ENCODE peak calls at places on chromosomes 6 and 20, in four cellular contexts. G is suprapubic skin, R is A549, C is BE2C. Q is an unnamed sample.
A peak's percentile ranks its signal among the peaks of the same experiment; 100 is the strongest.

GRCh38 chr6:10719386-10720228 is 3.3 kb upstream of the TMEM14C start:
- DNase-seq in G (peak; percentile 68), R (no peak), C (peak; percentile 15), Q (no peak)

GRCh38 chr6:16440656-16441212 is 202.3 kb downstream of the GMPR start:
- DNase-seq in G (no peak), R (no peak), C (no peak), Q (no peak)

GRCh38 chr20:33489495-33490022 is 337 bp upstream of the CBFA2T2 start:
- DNase-seq in G (peak; percentile 100), R (peak; percentile 97), C (peak; percentile 99), Q (peak; percentile 98)

GRCh38 chr6:139112561-139112960 is 22.3 kb upstream of the HECA start:
- DNase-seq in G (no peak), R (no peak), C (no peak), Q (no peak)

GRCh38 chr20:47392015-47392720 is 35.7 kb upstream of the ZMYND8 start:
- DNase-seq in G (no peak), R (peak; percentile 99), C (peak; percentile 79), Q (no peak)

GRCh38 chr6:128474481-128474880 is 45.9 kb downstream of the PTPRK start:
- DNase-seq in G (no peak), R (no peak), C (no peak), Q (no peak)

GRCh38 chr6:139886396-139886795 is 511.9 kb upstream of the CITED2 start:
- DNase-seq in G (no peak), R (no peak), C (no peak), Q (no peak)

GRCh38 chr20:7459123-7459522 is 481.1 kb downstream of the HAO1 start:
- DNase-seq in G (no peak), R (no peak), C (no peak), Q (no peak)

GRCh38 chr6:68226460-68226859 is 408.6 kb upstream of the ADGRB3 start:
- DNase-seq in G (no peak), R (no peak), C (no peak), Q (no peak)

GRCh38 chr6:150934380-150934779 is 68.9 kb downstream of the MTHFD1L start:
- DNase-seq in G (no peak), R (peak; percentile 81), C (no peak), Q (no peak)

GRCh38 chr6:20605581-20605980 is 71.3 kb downstream of the CDKAL1 start:
- DNase-seq in G (no peak), R (no peak), C (no peak), Q (no peak)

GRCh38 chr6:20608371-20608770 is 74.1 kb downstream of the CDKAL1 start:
- DNase-seq in G (no peak), R (no peak), C (no peak), Q (no peak)

GRCh38 chr6:20606831-20607230 is 72.6 kb downstream of the CDKAL1 start:
- DNase-seq in G (no peak), R (no peak), C (no peak), Q (no peak)

GRCh38 chr6:20604159-20604558 is 69.9 kb downstream of the CDKAL1 start:
- DNase-seq in G (no peak), R (no peak), C (no peak), Q (no peak)

DNA sequence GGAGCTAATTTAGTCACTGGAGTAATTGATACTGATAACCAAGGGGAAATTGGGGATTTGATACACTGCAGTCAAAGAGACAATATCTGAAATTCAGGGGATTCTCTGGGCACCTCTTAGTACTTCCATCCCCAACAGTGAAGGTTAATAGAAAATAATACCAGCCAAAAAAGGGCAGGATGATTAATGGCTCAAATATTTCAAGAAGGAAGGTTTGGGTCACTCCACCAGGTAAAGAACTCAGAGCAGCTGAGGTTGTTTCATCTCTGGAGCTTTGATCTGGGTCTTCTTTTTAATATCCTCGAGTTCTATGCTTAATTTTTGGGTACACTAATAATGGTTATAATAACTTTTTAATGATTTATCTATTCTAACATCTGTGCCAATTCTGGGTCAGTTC is 70.8 kb downstream of the CDKAL1 start:
- DNase-seq in G (no peak), R (no peak), C (no peak), Q (no peak)
- TF ChIP-seq CTCF in G (no peak), R (no peak), C (no peak), Q (no peak)

GRCh38 chr6:109445382-109445781 is 4.9 kb downstream of the SMPD2 start:
- DNase-seq in G (no peak), R (no peak), C (no peak), Q (peak; percentile 83)

GRCh38 chr6:109441069-109441816 is 719 bp downstream of the SMPD2 start:
- DNase-seq in G (no peak), R (peak; percentile 60), C (peak; percentile 56), Q (no peak)

GRCh38 chr6:109442393-109442924 is 1.9 kb downstream of the SMPD2 start:
- DNase-seq in G (no peak), R (no peak), C (no peak), Q (no peak)

GRCh38 chr6:109443425-109443950 is 3.0 kb downstream of the SMPD2 start:
- DNase-seq in G (no peak), R (no peak), C (no peak), Q (no peak)

DNA sequence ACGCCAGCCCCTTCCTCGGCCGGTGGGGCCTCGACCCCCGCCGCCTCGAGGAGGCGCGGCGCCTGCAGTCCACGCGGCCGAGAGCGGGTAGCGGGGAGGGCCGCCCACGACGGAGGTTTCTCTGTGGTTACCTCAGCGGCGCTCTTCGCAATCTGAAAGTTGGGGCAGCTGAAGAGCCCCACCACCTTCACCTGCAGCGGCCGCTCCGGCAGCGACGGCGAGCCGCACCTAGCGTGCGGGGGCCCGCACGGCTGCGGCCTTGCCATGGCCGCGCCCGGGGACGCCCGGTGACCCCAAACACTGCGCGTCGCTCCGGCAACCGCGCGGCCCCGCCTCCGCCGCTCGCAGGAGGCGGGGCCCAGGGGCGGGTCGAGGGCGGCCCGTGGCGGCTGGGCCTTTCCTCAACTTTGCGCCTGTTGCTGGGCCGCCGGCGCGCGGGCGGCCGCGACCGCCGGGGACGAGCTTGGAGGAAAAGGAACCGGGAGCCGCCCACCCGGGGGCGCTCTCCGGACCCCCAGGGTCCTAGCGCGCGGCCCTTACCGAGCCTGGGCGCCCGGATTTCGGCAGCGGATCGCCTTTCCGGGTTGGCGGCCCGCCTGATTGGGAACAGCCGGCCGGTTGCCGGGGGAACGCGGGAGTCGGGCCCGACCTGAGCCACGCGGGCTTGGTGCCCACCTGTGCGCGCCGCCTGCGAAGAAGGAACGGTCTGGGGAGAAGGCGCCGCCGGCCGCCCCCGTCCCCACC is at the start of the genes PPIL6 and SMPD2:
- DNase-seq in G (peak; percentile 92), R (peak; percentile 83), C (peak; percentile 94), Q (no peak)
- TF ChIP-seq CTCF in G (peak; percentile 28), R (peak; percentile 27), C (peak; percentile 42), Q (no peak)

GRCh38 chr6:52904562-52905279 is 4.8 kb downstream of the GSTA3 start:
- DNase-seq in G (no peak), R (peak; percentile 29), C (no peak), Q (no peak)
- TF ChIP-seq CTCF in G (no peak), R (peak; percentile 18), C (peak; percentile 38), Q (no peak)

DNA sequence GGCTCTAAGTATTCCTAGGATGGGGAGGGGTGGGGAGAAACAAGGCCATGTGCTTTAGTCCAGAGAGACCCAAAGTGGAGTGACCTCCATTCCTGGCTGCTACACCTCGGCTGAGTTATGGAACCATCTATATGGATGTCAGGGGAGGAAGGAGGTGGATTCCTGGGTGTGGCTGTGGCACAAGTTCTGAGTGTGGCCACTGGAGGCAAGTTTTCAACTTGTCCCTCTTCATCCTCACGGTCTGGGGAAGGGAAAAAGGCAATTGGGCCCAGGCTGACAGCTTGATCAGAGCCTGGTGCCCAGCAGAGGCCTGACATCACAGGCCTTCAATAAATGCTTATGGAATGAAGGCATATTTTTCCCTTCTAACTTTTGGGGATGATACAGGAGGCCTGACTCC is 2.0 kb upstream of the ITPR3 start:
- DNase-seq in G (no peak), R (no peak), C (no peak), Q (no peak)
- TF ChIP-seq CTCF in G (no peak), R (no peak), C (no peak), Q (no peak)